ENCODE peak calls at places on chromosome 6, in nine cellular contexts. G, X, H, P, E, U, J, I and D are unnamed samples.

GRCh38 chr6:113182370-113183141 is 674.6 kb upstream of the MARCKS start:
- DNase-seq in E (peak; percentile 67), I (peak; percentile 83), U (no peak), X (no peak), J (no peak), G (peak; percentile 83), P (no peak), H (peak; percentile 38), D (no peak)

GRCh38 chr6:139173172-139173571 is 38.3 kb downstream of the HECA start:
- DNase-seq in J (no peak), H (peak; percentile 59), P (no peak), X (no peak), U (no peak), G (peak; percentile 39), I (no peak), E (no peak), D (no peak)

GRCh38 chr6:75386050-75386770 is 101.6 kb upstream of the TMEM30A start:
- DNase-seq in J (no peak), H (peak; percentile 13), X (no peak), P (peak; percentile 5), G (peak; percentile 70), E (no peak), I (no peak), U (no peak), D (no peak)

GRCh38 chr6:142429195-142429594 is 127.4 kb downstream of the ADGRG6 start:
- DNase-seq in I (no peak), P (no peak), U (no peak), H (peak; percentile 56), E (no peak), J (no peak), G (peak; percentile 25), X (no peak), D (no peak)

GRCh38 chr6:143155681-143156080 is 95.0 kb downstream of the AIG1 start:
- DNase-seq in U (no peak), H (no peak), I (no peak), X (no peak), J (no peak), E (no peak), P (no peak), G (no peak), D (no peak)

GRCh38 chr6:7052441-7052936 is 55.3 kb upstream of the RREB1 start:
- DNase-seq in P (peak; percentile 63), I (peak; percentile 65), H (no peak), U (peak; percentile 35), X (peak; percentile 79), J (peak; percentile 26), G (peak; percentile 86), E (peak; percentile 17), D (no peak)

GRCh38 chr6:43144879-43145278 is 26.2 kb upstream of the SRF start:
- DNase-seq in G (peak; percentile 22), I (no peak), E (no peak), J (no peak), U (no peak), X (no peak), H (peak; percentile 77), P (no peak), D (no peak)

GRCh38 chr6:47234258-47234933 is 75.3 kb downstream of the TNFRSF21 start:
- DNase-seq in H (no peak), P (no peak), E (no peak), J (no peak), G (no peak), U (no peak), I (no peak), X (no peak), D (no peak)

GRCh38 chr6:81854474-81854873 is 102.0 kb upstream of the TENT5A start:
- DNase-seq in U (peak; percentile 59), I (no peak), X (no peak), H (no peak), J (no peak), P (no peak), G (no peak), E (no peak), D (no peak)

GRCh38 chr6:112298021-112298745 is 43.8 kb upstream of the LAMA4 start:
- DNase-seq in E (peak; percentile 69), X (no peak), P (no peak), I (peak; percentile 88), H (no peak), U (no peak), J (no peak), G (peak; percentile 97), D (no peak)

GRCh38 chr6:26170181-26170580 is 83.0 kb downstream of the HFE start:
- DNase-seq in P (no peak), X (no peak), H (peak; percentile 54), J (no peak), I (no peak), G (no peak), U (no peak), E (no peak), D (no peak)

GRCh38 chr6:105646391-105646867 is 243.5 kb upstream of the PREP start:
- DNase-seq in P (no peak), J (no peak), G (peak; percentile 21), H (peak; percentile 82), I (no peak), E (no peak), U (no peak), X (no peak), D (no peak)

GRCh38 chr6:105645958-105646357 is 243.1 kb upstream of the PREP start:
- DNase-seq in X (no peak), U (no peak), H (no peak), E (no peak), J (no peak), I (no peak), P (no peak), G (no peak), D (no peak)

GRCh38 chr6:105642708-105643107 is 239.8 kb upstream of the PREP start:
- DNase-seq in H (peak; percentile 95), J (no peak), E (peak; percentile 73), U (no peak), G (peak; percentile 19), X (no peak), P (no peak), I (no peak), D (no peak)

GRCh38 chr6:105645166-105645565 is 242.3 kb upstream of the PREP start:
- DNase-seq in H (no peak), E (no peak), J (no peak), P (no peak), X (no peak), I (no peak), U (no peak), G (no peak), D (no peak)

DNA sequence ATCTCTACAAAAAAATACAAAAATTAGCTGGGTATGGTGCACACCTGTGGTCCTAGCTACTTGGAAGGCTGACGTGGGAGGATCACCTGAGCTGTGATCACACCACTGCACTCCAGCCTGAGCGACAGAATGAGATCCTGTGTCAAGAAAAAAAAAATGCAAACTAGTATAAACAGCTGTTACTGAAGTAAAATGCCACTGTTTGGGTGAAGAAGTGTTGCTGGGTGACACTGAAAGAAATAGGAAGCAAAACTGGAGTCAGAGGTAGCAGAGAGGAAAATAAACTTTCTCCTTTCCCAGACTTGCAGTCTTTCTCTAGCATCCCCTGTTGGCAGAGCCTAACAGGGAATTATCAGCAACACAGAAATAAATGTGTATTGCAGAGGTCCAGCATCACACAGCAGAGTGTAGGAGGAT is 241.2 kb upstream of the PREP start:
- DNase-seq in X (no peak), G (peak; percentile 2), J (no peak), P (no peak), I (no peak), E (no peak), U (no peak), H (no peak), D (no peak)
- TF ChIP-seq CTCF in X (no peak), G (peak; percentile 17), J (no peak), P (no peak), I (no peak), E (no peak), U (no peak), H (peak; percentile 2), D (no peak)

GRCh38 chr6:68651018-68651985 is 16.2 kb downstream of the ADGRB3 start:
- DNase-seq in E (no peak), P (no peak), J (no peak), U (no peak), I (peak; percentile 61), X (no peak), H (no peak), G (peak; percentile 45), D (no peak)

GRCh38 chr6:68653074-68653705 is 18.1 kb downstream of the ADGRB3 start:
- DNase-seq in E (no peak), J (no peak), H (no peak), G (no peak), U (no peak), I (no peak), P (no peak), X (no peak), D (no peak)

GRCh38 chr6:68650142-68650541 is 15.1 kb downstream of the ADGRB3 start:
- DNase-seq in I (no peak), J (no peak), P (no peak), E (no peak), H (no peak), G (no peak), X (no peak), U (no peak), D (no peak)

GRCh38 chr6:68653706-68654089 is 18.6 kb downstream of the ADGRB3 start:
- DNase-seq in X (no peak), P (no peak), H (no peak), E (no peak), I (no peak), G (no peak), J (no peak), U (no peak), D (no peak)

GRCh38 chr6:68652117-68652536 is 17.0 kb downstream of the ADGRB3 start:
- DNase-seq in P (no peak), I (no peak), G (no peak), E (no peak), X (no peak), H (no peak), U (no peak), J (no peak), D (no peak)
- TF ChIP-seq CTCF in P (no peak), I (no peak), G (no peak), E (no peak), X (no peak), H (no peak), U (no peak), J (peak; percentile 8), D (no peak)

GRCh38 chr6:137709424-137710281 is 157.4 kb upstream of the TNFAIP3 start:
- DNase-seq in G (peak; percentile 79), P (no peak), U (no peak), X (no peak), J (no peak), E (no peak), H (peak; percentile 94), I (peak; percentile 63), D (no peak)
- TF ChIP-seq CTCF in G (no peak), P (no peak), U (no peak), X (no peak), J (no peak), E (no peak), H (no peak), I (no peak), D (no peak)

DNA sequence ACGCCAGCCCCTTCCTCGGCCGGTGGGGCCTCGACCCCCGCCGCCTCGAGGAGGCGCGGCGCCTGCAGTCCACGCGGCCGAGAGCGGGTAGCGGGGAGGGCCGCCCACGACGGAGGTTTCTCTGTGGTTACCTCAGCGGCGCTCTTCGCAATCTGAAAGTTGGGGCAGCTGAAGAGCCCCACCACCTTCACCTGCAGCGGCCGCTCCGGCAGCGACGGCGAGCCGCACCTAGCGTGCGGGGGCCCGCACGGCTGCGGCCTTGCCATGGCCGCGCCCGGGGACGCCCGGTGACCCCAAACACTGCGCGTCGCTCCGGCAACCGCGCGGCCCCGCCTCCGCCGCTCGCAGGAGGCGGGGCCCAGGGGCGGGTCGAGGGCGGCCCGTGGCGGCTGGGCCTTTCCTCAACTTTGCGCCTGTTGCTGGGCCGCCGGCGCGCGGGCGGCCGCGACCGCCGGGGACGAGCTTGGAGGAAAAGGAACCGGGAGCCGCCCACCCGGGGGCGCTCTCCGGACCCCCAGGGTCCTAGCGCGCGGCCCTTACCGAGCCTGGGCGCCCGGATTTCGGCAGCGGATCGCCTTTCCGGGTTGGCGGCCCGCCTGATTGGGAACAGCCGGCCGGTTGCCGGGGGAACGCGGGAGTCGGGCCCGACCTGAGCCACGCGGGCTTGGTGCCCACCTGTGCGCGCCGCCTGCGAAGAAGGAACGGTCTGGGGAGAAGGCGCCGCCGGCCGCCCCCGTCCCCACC is at the start of the genes PPIL6 and SMPD2:
- DNase-seq in X (peak; percentile 94), I (peak; percentile 90), G (peak; percentile 84), P (peak; percentile 74), U (peak; percentile 90), H (peak; percentile 83), J (peak; percentile 95), E (peak; percentile 46), D (peak; percentile 74)
- TF ChIP-seq CTCF in X (peak; percentile 32), I (no peak), G (no peak), P (no peak), U (no peak), H (no peak), J (peak; percentile 26), E (peak; percentile 5), D (peak; percentile 25)